ENCODE peak calls at places on chromosomes 4 and X, in five cellular contexts. R is mammary epithelial cell; L is NCI-H526 treated with DMSO at 0.1 percent for 48 hours; D is substantia nigra; J is activated naive CD4-positive, alpha-beta T cell treated with anti-CD3 and anti-CD28 coated beads, Interleukin-2, amount 10 ng/mL, durations not matched to agents 7 days and 5 days. O is an unnamed sample.

GRCh38 chrX:49915352-49916222 is 6.8 kb upstream of the CLCN5 start:
- DNase-seq in R (peak; percentile 43), L (peak; percentile 19), D (peak; percentile 0), J (peak; percentile 61), O (no peak)

GRCh38 chr4:70721747-70722146 is at the start of gene RUFY3:
- DNase-seq in R (no peak), L (peak; percentile 83), D (peak; percentile 74), J (no peak), O (peak; percentile 90)

GRCh38 chr4:101418055-101418454 is 70.7 kb upstream of the PPP3CA start:
- DNase-seq in R (no peak), L (no peak), D (no peak), J (peak; percentile 83), O (no peak)

GRCh38 chr4:104418313-104418712 is 76.4 kb downstream of the CXXC4 start:
- DNase-seq in R (peak; percentile 69), L (no peak), D (no peak), J (no peak), O (no peak)

GRCh38 chr4:112253382-112254000 is 21.9 kb downstream of the AP1AR start:
- DNase-seq in R (no peak), L (no peak), D (no peak), J (no peak), O (no peak)

GRCh38 chr4:2193321-2193720 is 48.6 kb downstream of the HAUS3 start:
- DNase-seq in R (no peak), L (no peak), D (no peak), J (no peak), O (no peak)

GRCh38 chrX:154751121-154751668 is 318 bp upstream of the GAB3 start:
- DNase-seq in R (no peak), L (no peak), D (no peak), J (no peak), O (no peak)

GRCh38 chr4:127479031-127479622 is 153.6 kb upstream of the INTU start:
- DNase-seq in R (peak; percentile 1), L (no peak), D (no peak), J (no peak), O (no peak)

GRCh38 chr4:158033416-158033863 is 139.4 kb downstream of the GASK1B start:
- DNase-seq in R (peak; percentile 52), L (no peak), D (no peak), J (no peak), O (no peak)

GRCh38 chr4:152628128-152628527 is 51.7 kb downstream of the TMEM154 start:
- DNase-seq in R (no peak), L (no peak), D (no peak), J (no peak), O (peak; percentile 31)